ENCODE peak calls at places on chromosomes 4 and X, in six cellular contexts. X is DND-41, H is IMR-90, B is H9, L is HepG2, G is SK-N-SH. M is an unnamed sample.

GRCh38 chr4:104490770-104491395 is 3.8 kb downstream of the CXXC4 start:
- DNase-seq in X (peak), H (peak), B (peak), L (peak), G (peak), M (peak)

GRCh38 chr4:143375326-143376073 is 38.8 kb downstream of the GAB1 start:
- DNase-seq in X (peak), H (no peak), B (peak), L (peak), G (peak), M (peak)

GRCh38 chr4:110808371-110808878 is 185.5 kb upstream of the PITX2 start:
- DNase-seq in X (no peak), H (peak), B (no peak), L (no peak), G (no peak), M (no peak)

GRCh38 chr4:108484187-108484586 is 136.2 kb upstream of the RPL34 start:
- DNase-seq in X (no peak), H (no peak), B (no peak), L (no peak), G (no peak), M (no peak)

GRCh38 chr4:82381661-82382284 is 8.0 kb upstream of the HNRNPD start:
- DNase-seq in X (no peak), H (peak), B (no peak), L (no peak), G (no peak), M (no peak)

GRCh38 chr4:93825551-93826216 is 2.9 kb upstream of the ATOH1 start:
- DNase-seq in X (no peak), H (no peak), B (no peak), L (no peak), G (no peak), M (no peak)

GRCh38 chrX:46626566-46626965 is 53.0 kb downstream of the CHST7 start:
- DNase-seq in X (no peak), H (no peak), B (no peak), L (no peak), G (no peak), M (no peak)

GRCh38 chr4:174358823-174359222 is 75.1 kb downstream of the CEP44 start:
- DNase-seq in X (no peak), H (peak), B (no peak), L (no peak), G (no peak), M (no peak)

GRCh38 chr4:67130411-67130810 is 414.9 kb downstream of the CENPC start:
- DNase-seq in X (no peak), H (no peak), B (no peak), L (no peak), G (no peak), M (no peak)

DNA sequence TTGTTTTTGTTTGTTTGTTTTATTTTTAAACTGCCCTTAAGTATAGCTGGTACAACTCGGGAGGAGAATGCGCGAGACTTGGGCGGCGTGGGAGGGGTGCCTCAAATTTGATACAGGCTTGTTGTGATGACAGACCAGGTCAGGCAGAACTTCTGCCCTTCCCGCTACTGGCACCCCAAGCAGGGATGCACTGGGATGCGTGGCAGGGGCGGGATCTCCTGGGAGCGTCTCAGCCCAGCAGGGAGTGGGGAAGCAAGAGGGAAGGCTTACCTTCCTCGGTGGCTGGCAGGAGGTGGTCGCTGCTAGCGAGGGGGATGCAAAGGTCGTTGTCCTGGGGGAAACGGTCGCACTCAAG is 842 bp downstream of the SFRP2 start:
- DNase-seq in X (no peak), H (no peak), B (no peak), L (no peak), G (peak), M (no peak)
- H2AFZ ChIP-seq in X (no peak), H (peak), B (no peak), L (no peak), G (no peak), M (no peak)

GRCh38 chr4:7304436-7304835 is 112.1 kb downstream of the SORCS2 start:
- DNase-seq in X (no peak), H (no peak), B (no peak), L (no peak), G (no peak), M (no peak)
- H3K9ac ChIP-seq in X (no peak), H (no peak), B (no peak), L (no peak), G (no peak), M (no peak)

GRCh38 chr4:15378055-15378454 is 49.8 kb upstream of the C1QTNF7 start:
- DNase-seq in X (no peak), H (peak), B (no peak), L (no peak), G (no peak), M (no peak)
- H3K27ac ChIP-seq in X (no peak), H (no peak), B (no peak), L (no peak), G (no peak), M (no peak)

GRCh38 chrX:13693341-13693871 is 4.5 kb downstream of the RAB9A start:
- DNase-seq in X (no peak), H (no peak), B (no peak), L (no peak), G (no peak), M (no peak)
- H2AFZ ChIP-seq in X (no peak), H (no peak), B (no peak), L (no peak), G (no peak), M (no peak)

DNA sequence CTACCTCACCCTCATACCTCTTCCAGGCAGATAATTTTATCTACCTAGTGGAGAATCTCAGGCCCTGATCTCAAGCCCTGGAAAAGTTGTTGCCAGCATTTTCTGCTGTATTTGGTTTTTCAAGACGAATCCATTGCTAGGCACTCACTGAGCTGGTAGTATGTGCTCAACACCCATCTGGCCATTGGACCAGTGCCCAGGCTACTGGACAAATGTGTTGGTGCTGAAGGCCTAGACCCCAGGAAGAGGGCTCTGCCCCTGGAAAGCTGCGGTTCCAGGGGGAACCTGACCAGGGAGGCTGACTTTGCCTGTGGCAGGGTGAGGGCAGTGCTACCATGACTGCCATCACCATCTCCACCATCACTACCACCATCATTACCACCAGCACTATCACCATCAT is 72.4 kb downstream of the PSAPL1 start:
- DNase-seq in X (no peak), H (no peak), B (no peak), L (no peak), G (no peak), M (no peak)
- H3K9ac ChIP-seq in X (no peak), H (no peak), B (no peak), L (no peak), G (no peak), M (no peak)

GRCh38 chrX:11423949-11424348 is 130.7 kb downstream of the AMELX start:
- DNase-seq in X (no peak), H (no peak), B (no peak), L (no peak), G (no peak), M (no peak)
- H3K27ac ChIP-seq in X (no peak), H (no peak), B (no peak), L (no peak), G (no peak), M (no peak)

GRCh38 chrX:49269768-49270248 is at the start of gene PPP1R3F:
- DNase-seq in X (no peak), H (no peak), B (no peak), L (no peak), G (no peak), M (no peak)

GRCh38 chrX:49272426-49272825 is 2.8 kb downstream of the PPP1R3F start:
- DNase-seq in X (no peak), H (no peak), B (no peak), L (no peak), G (no peak), M (no peak)

GRCh38 chrX:49273181-49273727 is 3.7 kb downstream of the PPP1R3F start:
- DNase-seq in X (peak), H (no peak), B (no peak), L (no peak), G (no peak), M (no peak)

GRCh38 chrX:49270249-49270921 is 792 bp downstream of the PPP1R3F start:
- DNase-seq in X (no peak), H (no peak), B (no peak), L (no peak), G (peak), M (no peak)

GRCh38 chrX:49271341-49271740 is 1.7 kb downstream of the PPP1R3F start:
- DNase-seq in X (no peak), H (no peak), B (no peak), L (no peak), G (no peak), M (no peak)
- H2AFZ ChIP-seq in X (no peak), H (no peak), B (no peak), L (no peak), G (no peak), M (no peak)

GRCh38 chrX:133924548-133924947 is 60.8 kb downstream of the GPC3 start:
- DNase-seq in X (no peak), H (no peak), B (no peak), L (no peak), G (no peak), M (no peak)

GRCh38 chrX:133922390-133922772 is 63.0 kb downstream of the GPC3 start:
- DNase-seq in X (peak), H (no peak), B (no peak), L (no peak), G (no peak), M (no peak)

GRCh38 chrX:133923548-133923947 is 61.8 kb downstream of the GPC3 start:
- DNase-seq in X (peak), H (no peak), B (no peak), L (no peak), G (peak), M (no peak)

GRCh38 chrX:133921764-133922389 is 63.5 kb downstream of the GPC3 start:
- DNase-seq in X (peak), H (peak), B (peak), L (peak), G (peak), M (peak)

GRCh38 chrX:133923113-133923512 is 62.3 kb downstream of the GPC3 start:
- DNase-seq in X (peak), H (no peak), B (no peak), L (no peak), G (no peak), M (no peak)
- H3K9ac ChIP-seq in X (peak), H (no peak), B (no peak), L (no peak), G (no peak), M (no peak)

GRCh38 chrX:71493111-71493613 is 39.7 kb upstream of the OGT start:
- DNase-seq in X (no peak), H (no peak), B (no peak), L (peak), G (no peak), M (no peak)

GRCh38 chrX:71496476-71496875 is 36.4 kb upstream of the OGT start:
- DNase-seq in X (no peak), H (no peak), B (no peak), L (no peak), G (no peak), M (peak)

GRCh38 chrX:71487814-71488213 is 45.1 kb upstream of the OGT start:
- DNase-seq in X (no peak), H (no peak), B (no peak), L (peak), G (no peak), M (no peak)

GRCh38 chrX:71489540-71489939 is 43.4 kb upstream of the OGT start:
- DNase-seq in X (no peak), H (no peak), B (no peak), L (no peak), G (no peak), M (no peak)

GRCh38 chrX:71492086-71493065 is 40.5 kb upstream of the OGT start:
- DNase-seq in X (no peak), H (peak), B (no peak), L (no peak), G (peak), M (peak)
- H3K27ac ChIP-seq in X (no peak), H (no peak), B (no peak), L (no peak), G (no peak), M (no peak)

DNA sequence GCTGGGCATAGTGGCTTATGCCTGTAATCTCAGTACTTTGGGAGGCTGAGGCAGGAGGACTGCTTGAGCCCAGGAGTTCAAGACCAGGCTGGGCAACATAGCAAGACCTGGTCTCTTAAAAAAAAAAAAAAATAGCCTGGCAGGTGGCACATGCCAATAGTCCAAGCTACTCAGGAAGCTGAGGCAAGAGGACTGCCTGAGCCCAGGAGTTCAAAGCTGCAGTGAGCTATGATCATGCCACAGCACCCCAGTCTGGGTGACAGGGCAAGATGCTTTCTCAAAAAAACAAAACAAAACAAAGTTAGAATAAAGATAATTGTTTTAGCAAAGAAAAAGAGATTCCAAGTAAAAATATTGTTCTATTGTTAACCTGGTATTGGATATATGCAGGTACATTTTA is 75.0 kb downstream of the LRBA start:
- DNase-seq in X (peak), H (no peak), B (no peak), L (no peak), G (no peak), M (no peak)
- H2AFZ ChIP-seq in X (no peak), H (no peak), B (no peak), L (no peak), G (no peak), M (no peak)